ENCODE peak calls at places on chromosomes 12 and 14, in nine cellular contexts. L is lung, T is natural killer cell, K is cardiac fibroblast, U is neural crest cell, R is right atrium auricular region, Y is stomach, N is brain microvascular endothelial cell, M is nephron progenitor cell. V is an unnamed sample.
A peak's percentile ranks its signal among the peaks of the same experiment; 100 is the strongest.

GRCh38 chr12:90909069-90909676 is 45.8 kb downstream of the CCER1 start:
- DNase-seq in L (no peak), T (no peak), K (peak; percentile 77), U (peak; percentile 30), R (no peak), Y (no peak), N (peak; percentile 68), M (peak; percentile 30), V (no peak)

GRCh38 chr14:36057452-36058142 is 118.9 kb downstream of the PTCSC3 start:
- DNase-seq in L (no peak), T (no peak), K (no peak), U (no peak), R (no peak), Y (no peak), N (no peak), M (no peak), V (no peak)

GRCh38 chr12:93563807-93564538 is 8.5 kb upstream of the SOCS2 start:
- DNase-seq in L (peak; percentile 58), T (no peak), K (peak; percentile 44), U (no peak), R (no peak), Y (peak; percentile 80), N (no peak), M (no peak), V (no peak)

GRCh38 chr12:19855876-19856275 is 416.6 kb downstream of the AEBP2 start:
- DNase-seq in L (no peak), T (no peak), K (no peak), U (no peak), R (no peak), Y (no peak), N (no peak), M (no peak), V (no peak)

GRCh38 chr14:21191261-21191808 is 35.5 kb upstream of the OR5AU1 start:
- DNase-seq in L (no peak), T (no peak), K (no peak), U (no peak), R (no peak), Y (no peak), N (no peak), M (no peak), V (no peak)

GRCh38 chr12:53244337-53244736 is 12.3 kb upstream of the RARG start:
- DNase-seq in L (no peak), T (no peak), K (no peak), U (no peak), R (no peak), Y (no peak), N (no peak), M (no peak), V (no peak)

GRCh38 chr14:23551266-23552028 is at the start of gene ZFHX2:
- DNase-seq in L (peak; percentile 80), T (peak; percentile 54), K (peak; percentile 28), U (peak; percentile 83), R (peak; percentile 69), Y (peak; percentile 87), N (peak; percentile 30), M (peak; percentile 88), V (peak; percentile 86)

GRCh38 chr14:93525691-93526451 is 95.1 kb downstream of the UNC79 start:
- DNase-seq in L (no peak), T (no peak), K (peak; percentile 12), U (no peak), R (no peak), Y (no peak), N (no peak), M (no peak), V (no peak)

GRCh38 chr12:52739963-52740362 is 36.6 kb upstream of the KRT77 start:
- DNase-seq in L (no peak), T (no peak), K (no peak), U (no peak), R (no peak), Y (no peak), N (no peak), M (no peak), V (no peak)

GRCh38 chr14:69345402-69345801 is 52.7 kb downstream of the ERH start:
- DNase-seq in L (no peak), T (no peak), K (no peak), U (no peak), R (no peak), Y (no peak), N (no peak), M (no peak), V (no peak)

GRCh38 chr12:31318870-31319269 is 7.1 kb downstream of the SINHCAF start:
- DNase-seq in L (no peak), T (no peak), K (no peak), U (no peak), R (no peak), Y (no peak), N (no peak), M (no peak), V (no peak)

GRCh38 chr12:132600048-132601032 is 10.0 kb downstream of the LRCOL1 start:
- DNase-seq in L (peak; percentile 54), T (peak; percentile 30), K (peak; percentile 75), U (peak; percentile 73), R (peak; percentile 73), Y (peak; percentile 60), N (peak; percentile 55), M (peak; percentile 77), V (no peak)

GRCh38 chr12:52213541-52214420 is 19.3 kb upstream of the KRT7 start:
- DNase-seq in L (peak; percentile 85), T (peak; percentile 47), K (peak; percentile 79), U (peak; percentile 83), R (no peak), Y (peak; percentile 84), N (peak; percentile 68), M (peak; percentile 94), V (no peak)

DNA sequence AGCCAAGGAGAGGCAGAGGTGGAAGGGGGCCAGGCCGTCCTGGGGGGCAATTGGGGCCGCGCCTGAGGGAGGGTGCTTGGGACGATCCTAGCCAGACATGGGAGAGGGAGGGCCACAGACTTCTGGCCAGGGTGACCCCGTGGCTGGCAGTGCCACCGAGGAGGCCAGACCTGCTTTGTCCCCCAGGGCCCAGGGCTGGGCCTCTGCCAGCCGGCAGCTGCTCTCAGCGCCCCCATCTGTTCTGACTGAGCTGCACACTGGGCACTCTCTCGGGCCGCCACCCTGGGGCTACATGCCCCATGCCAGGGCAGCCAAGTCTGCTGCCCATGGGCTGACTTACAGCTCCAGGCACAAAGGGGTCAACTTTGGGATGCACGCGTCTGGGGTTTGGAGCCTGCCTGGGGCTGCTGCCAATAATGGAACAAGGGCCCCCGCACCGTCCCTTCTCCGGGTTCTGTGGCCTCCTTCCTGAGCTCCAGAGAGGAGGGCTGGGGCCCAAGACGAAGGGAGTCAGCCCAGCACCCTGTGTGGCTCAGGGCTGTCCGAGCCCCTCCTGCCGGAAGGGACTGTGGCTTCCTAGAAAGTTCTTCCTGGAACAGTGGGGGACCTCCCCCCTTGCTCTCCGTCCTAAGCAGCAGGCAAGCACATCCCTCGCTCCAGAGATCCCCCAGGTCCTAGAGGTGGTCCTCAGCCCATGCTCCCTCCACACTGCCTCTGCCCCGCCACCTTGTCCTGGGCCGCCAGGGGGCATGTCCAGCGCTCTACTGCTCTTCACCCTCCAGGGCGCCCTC is 1.1 kb downstream of the ADSS1 start:
- DNase-seq in L (no peak), T (no peak), K (peak; percentile 47), U (peak; percentile 40), R (no peak), Y (peak; percentile 45), N (no peak), M (peak; percentile 63), V (no peak)
- TF ChIP-seq CTCF in L (no peak), T (no peak), K (peak; percentile 51), U (peak; percentile 27), R (peak; percentile 55), Y (no peak), N (peak; percentile 56), M (peak; percentile 41), V (peak; percentile 57)

GRCh38 chr14:32405856-32406255 is 76.8 kb downstream of the AKAP6 start:
- DNase-seq in L (no peak), T (no peak), K (no peak), U (no peak), R (no peak), Y (no peak), N (no peak), M (no peak), V (no peak)
- TF ChIP-seq CTCF in L (no peak), T (no peak), K (no peak), U (peak; percentile 11), R (no peak), Y (no peak), N (peak; percentile 13), M (no peak), V (peak; percentile 29)

DNA sequence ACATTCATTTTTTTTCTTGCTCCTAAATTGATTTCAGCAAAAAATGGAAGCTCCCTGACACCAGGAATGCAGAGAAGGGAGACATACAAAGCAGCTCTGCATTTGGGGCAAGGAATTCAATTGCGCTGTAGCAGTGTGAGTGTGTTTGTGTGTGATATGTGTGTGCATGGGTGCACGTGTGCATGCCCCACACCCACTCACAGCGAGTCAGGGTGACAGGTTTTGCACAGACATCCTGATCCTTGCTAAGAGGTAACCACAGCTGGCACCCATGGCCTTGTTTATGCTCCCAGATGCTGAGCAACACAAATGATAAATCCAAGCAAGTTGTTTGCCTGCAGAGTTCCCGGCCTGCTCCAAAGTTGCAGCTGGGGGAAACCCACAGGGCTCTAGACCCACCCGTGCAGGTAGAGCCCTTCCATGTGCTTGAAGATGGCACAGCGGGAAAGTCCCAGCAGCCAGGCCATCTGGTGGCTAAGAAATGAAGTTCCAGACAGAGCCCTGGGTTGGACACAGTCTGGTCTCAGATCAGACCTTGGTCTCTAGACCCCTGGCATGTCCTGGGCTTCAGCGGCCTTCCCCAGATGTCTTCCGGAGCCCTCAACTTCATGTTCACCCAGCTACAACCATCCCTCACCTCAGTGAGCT is 25.8 kb upstream of the BDKRB2 start:
- DNase-seq in L (no peak), T (no peak), K (no peak), U (no peak), R (no peak), Y (no peak), N (no peak), M (no peak), V (no peak)
- TF ChIP-seq CTCF in L (no peak), T (no peak), K (no peak), U (no peak), R (no peak), Y (no peak), N (no peak), M (no peak), V (no peak)

GRCh38 chr12:106907411-106907810 is 48.3 kb upstream of the TMEM263 start:
- DNase-seq in L (no peak), T (no peak), K (no peak), U (no peak), R (no peak), Y (no peak), N (no peak), M (no peak), V (no peak)
- TF ChIP-seq CTCF in L (no peak), T (peak; percentile 14), K (no peak), U (no peak), R (no peak), Y (no peak), N (peak; percentile 10), M (no peak), V (peak; percentile 41)

DNA sequence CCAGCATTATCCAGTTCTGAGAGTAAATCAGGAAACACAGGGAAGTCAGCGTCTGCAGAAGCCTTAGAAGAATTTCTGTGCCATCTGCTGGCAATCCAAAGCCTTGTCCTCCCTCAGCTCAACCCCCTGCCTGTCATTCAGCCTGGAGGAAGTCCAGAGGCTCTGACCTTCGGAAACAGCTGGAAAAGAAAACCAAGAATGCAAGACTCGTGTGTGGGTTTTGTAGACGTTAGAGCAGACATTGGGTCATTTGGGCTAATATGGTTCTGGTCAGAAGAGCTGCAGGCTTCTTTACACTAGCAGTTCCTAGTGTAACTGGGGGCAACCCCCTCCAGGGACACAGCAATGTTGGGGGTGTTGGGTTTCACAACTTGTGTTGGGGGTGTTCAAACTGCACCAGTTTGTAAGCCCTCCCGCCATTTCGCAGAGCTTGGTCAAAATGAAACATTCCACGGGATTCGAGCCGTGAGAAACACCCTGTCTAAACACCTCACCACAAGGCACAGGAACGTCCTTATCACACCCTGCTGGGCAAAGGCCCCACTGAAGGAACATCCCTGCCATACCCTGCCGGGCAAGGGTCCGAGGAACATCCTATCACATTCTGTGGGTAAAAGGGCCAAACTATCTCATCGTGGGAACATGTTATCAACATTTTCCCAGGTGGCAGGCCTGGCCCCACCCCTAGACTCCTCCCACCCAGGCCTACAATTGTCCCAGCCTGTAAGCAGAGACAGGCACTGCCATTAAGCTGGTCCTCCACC is 21.0 kb upstream of the SERPINA4 start:
- DNase-seq in L (no peak), T (no peak), K (peak; percentile 64), U (no peak), R (peak; percentile 56), Y (no peak), N (peak; percentile 51), M (no peak), V (no peak)
- TF ChIP-seq CTCF in L (no peak), T (no peak), K (peak; percentile 5), U (no peak), R (no peak), Y (no peak), N (peak; percentile 63), M (no peak), V (no peak)

V was measured in type B pancreatic cell.